ENCODE peak calls at places on chromosomes 6 and 20, in seven cellular contexts. One of them, this sample, is unnamed.

GRCh38 chr20:64233725-64234124 is 21.8 kb upstream of the PCMTD2 start:
- DNase-seq in left ventricle myocardium inferior: peak
- DNase-seq in cardiac muscle cell: no peak
- DNase-seq in choroid plexus epithelial cell: no peak
- DNase-seq in SJSA1: no peak
- DNase-seq in hepatocyte: no peak
- DNase-seq in prostate gland: no peak
- DNase-seq in this sample: no peak

GRCh38 chr20:3563548-3564177 is 92.8 kb downstream of the ATRN start:
- DNase-seq in left ventricle myocardium inferior: no peak
- DNase-seq in cardiac muscle cell: peak
- DNase-seq in choroid plexus epithelial cell: peak
- DNase-seq in SJSA1: peak
- DNase-seq in hepatocyte: peak
- DNase-seq in prostate gland: no peak
- DNase-seq in this sample: peak

GRCh38 chr6:17710331-17710730 is 3.6 kb upstream of the NUP153 start:
- DNase-seq in left ventricle myocardium inferior: no peak
- DNase-seq in cardiac muscle cell: no peak
- DNase-seq in choroid plexus epithelial cell: peak
- DNase-seq in SJSA1: peak
- DNase-seq in hepatocyte: no peak
- DNase-seq in prostate gland: no peak
- DNase-seq in this sample: no peak

GRCh38 chr20:2820084-2820895 is 4.1 kb downstream of the TMEM239 start:
- DNase-seq in left ventricle myocardium inferior: no peak
- DNase-seq in cardiac muscle cell: no peak
- DNase-seq in choroid plexus epithelial cell: peak
- DNase-seq in SJSA1: no peak
- DNase-seq in hepatocyte: peak
- DNase-seq in prostate gland: no peak
- DNase-seq in this sample: no peak

GRCh38 chr20:945841-946240 is 29.7 kb upstream of the ANGPT4 start:
- DNase-seq in left ventricle myocardium inferior: no peak
- DNase-seq in cardiac muscle cell: no peak
- DNase-seq in choroid plexus epithelial cell: no peak
- DNase-seq in SJSA1: no peak
- DNase-seq in hepatocyte: no peak
- DNase-seq in prostate gland: no peak
- DNase-seq in this sample: no peak

GRCh38 chr6:139625998-139626975 is 251.8 kb upstream of the CITED2 start:
- DNase-seq in left ventricle myocardium inferior: no peak
- DNase-seq in cardiac muscle cell: no peak
- DNase-seq in choroid plexus epithelial cell: peak
- DNase-seq in SJSA1: no peak
- DNase-seq in hepatocyte: no peak
- DNase-seq in prostate gland: no peak
- DNase-seq in this sample: no peak

GRCh38 chr6:125114248-125114858 is 39.2 kb upstream of the TPD52L1 start:
- DNase-seq in left ventricle myocardium inferior: no peak
- DNase-seq in cardiac muscle cell: peak
- DNase-seq in choroid plexus epithelial cell: peak
- DNase-seq in SJSA1: peak
- DNase-seq in hepatocyte: peak
- DNase-seq in prostate gland: peak
- DNase-seq in this sample: peak

GRCh38 chr6:44667226-44667625 is 279.7 kb downstream of the CDC5L start:
- DNase-seq in left ventricle myocardium inferior: no peak
- DNase-seq in cardiac muscle cell: no peak
- DNase-seq in choroid plexus epithelial cell: peak
- DNase-seq in SJSA1: peak
- DNase-seq in hepatocyte: no peak
- DNase-seq in prostate gland: no peak
- DNase-seq in this sample: no peak

GRCh38 chr6:8506123-8506522 is 70.8 kb upstream of the SLC35B3 start:
- DNase-seq in left ventricle myocardium inferior: no peak
- DNase-seq in cardiac muscle cell: peak
- DNase-seq in choroid plexus epithelial cell: no peak
- DNase-seq in SJSA1: no peak
- DNase-seq in hepatocyte: peak
- DNase-seq in prostate gland: no peak
- DNase-seq in this sample: no peak

GRCh38 chr20:12012241-12013222 is 94.8 kb downstream of the BTBD3 start:
- DNase-seq in left ventricle myocardium inferior: no peak
- DNase-seq in cardiac muscle cell: peak
- DNase-seq in choroid plexus epithelial cell: peak
- DNase-seq in SJSA1: peak
- DNase-seq in hepatocyte: peak
- DNase-seq in prostate gland: no peak
- DNase-seq in this sample: peak

GRCh38 chr6:32113386-32114352 is 4.5 kb upstream of the TNXB start:
- DNase-seq in left ventricle myocardium inferior: peak
- DNase-seq in cardiac muscle cell: no peak
- DNase-seq in choroid plexus epithelial cell: peak
- DNase-seq in SJSA1: peak
- DNase-seq in hepatocyte: peak
- DNase-seq in prostate gland: no peak
- DNase-seq in this sample: no peak

GRCh38 chr6:157825243-157825904 is 2.3 kb downstream of the SNX9 start:
- DNase-seq in left ventricle myocardium inferior: no peak
- DNase-seq in cardiac muscle cell: no peak
- DNase-seq in choroid plexus epithelial cell: no peak
- DNase-seq in SJSA1: no peak
- DNase-seq in hepatocyte: no peak
- DNase-seq in prostate gland: no peak
- DNase-seq in this sample: no peak

GRCh38 chr6:145801021-145801420 is 13.6 kb downstream of the FBXO30 start:
- DNase-seq in left ventricle myocardium inferior: no peak
- DNase-seq in cardiac muscle cell: no peak
- DNase-seq in choroid plexus epithelial cell: no peak
- DNase-seq in SJSA1: no peak
- DNase-seq in hepatocyte: no peak
- DNase-seq in prostate gland: no peak
- DNase-seq in this sample: no peak

GRCh38 chr6:5302220-5302946 is 41.1 kb downstream of the FARS2 start:
- DNase-seq in left ventricle myocardium inferior: no peak
- DNase-seq in cardiac muscle cell: no peak
- DNase-seq in choroid plexus epithelial cell: peak
- DNase-seq in SJSA1: no peak
- DNase-seq in hepatocyte: no peak
- DNase-seq in prostate gland: no peak
- DNase-seq in this sample: no peak

GRCh38 chr6:155418017-155418749 is 37.5 kb downstream of the NOX3 start:
- DNase-seq in left ventricle myocardium inferior: no peak
- DNase-seq in cardiac muscle cell: no peak
- DNase-seq in choroid plexus epithelial cell: peak
- DNase-seq in SJSA1: peak
- DNase-seq in hepatocyte: no peak
- DNase-seq in prostate gland: no peak
- DNase-seq in this sample: no peak

GRCh38 chr6:86619428-86619827 is 317.9 kb upstream of the HTR1E start:
- DNase-seq in left ventricle myocardium inferior: no peak
- DNase-seq in cardiac muscle cell: no peak
- DNase-seq in choroid plexus epithelial cell: no peak
- DNase-seq in SJSA1: no peak
- DNase-seq in hepatocyte: no peak
- DNase-seq in prostate gland: no peak
- DNase-seq in this sample: no peak

GRCh38 chr6:149212202-149212601 is 105.3 kb upstream of the TAB2 start:
- DNase-seq in left ventricle myocardium inferior: no peak
- DNase-seq in cardiac muscle cell: no peak
- DNase-seq in choroid plexus epithelial cell: peak
- DNase-seq in SJSA1: no peak
- DNase-seq in hepatocyte: no peak
- DNase-seq in prostate gland: no peak
- DNase-seq in this sample: no peak

GRCh38 chr6:38095054-38095453 is 275.5 kb downstream of the ZFAND3 start:
- DNase-seq in left ventricle myocardium inferior: no peak
- DNase-seq in cardiac muscle cell: no peak
- DNase-seq in choroid plexus epithelial cell: peak
- DNase-seq in SJSA1: peak
- DNase-seq in hepatocyte: no peak
- DNase-seq in prostate gland: no peak
- DNase-seq in this sample: no peak

GRCh38 chr6:69795469-69796080 is 1.2 kb downstream of the LMBRD1 start:
- DNase-seq in left ventricle myocardium inferior: no peak
- DNase-seq in cardiac muscle cell: no peak
- DNase-seq in choroid plexus epithelial cell: peak
- DNase-seq in SJSA1: no peak
- DNase-seq in hepatocyte: peak
- DNase-seq in prostate gland: no peak
- DNase-seq in this sample: no peak

GRCh38 chr20:48070961-48071645 is 285.8 kb upstream of the SULF2 start:
- DNase-seq in left ventricle myocardium inferior: no peak
- DNase-seq in cardiac muscle cell: no peak
- DNase-seq in choroid plexus epithelial cell: no peak
- DNase-seq in SJSA1: no peak
- DNase-seq in hepatocyte: no peak
- DNase-seq in prostate gland: no peak
- DNase-seq in this sample: no peak

GRCh38 chr6:73648166-73648565 is 5.6 kb downstream of the SLC17A5 start:
- DNase-seq in left ventricle myocardium inferior: no peak
- DNase-seq in cardiac muscle cell: no peak
- DNase-seq in choroid plexus epithelial cell: peak
- DNase-seq in SJSA1: no peak
- DNase-seq in hepatocyte: no peak
- DNase-seq in prostate gland: no peak
- DNase-seq in this sample: no peak

GRCh38 chr20:34948030-34948429 is 7.6 kb downstream of the GSS start:
- DNase-seq in left ventricle myocardium inferior: no peak
- DNase-seq in cardiac muscle cell: no peak
- DNase-seq in choroid plexus epithelial cell: peak
- DNase-seq in SJSA1: no peak
- DNase-seq in hepatocyte: no peak
- DNase-seq in prostate gland: no peak
- DNase-seq in this sample: no peak

GRCh38 chr6:19515939-19516338 is 321.2 kb upstream of the ID4 start:
- DNase-seq in left ventricle myocardium inferior: no peak
- DNase-seq in cardiac muscle cell: no peak
- DNase-seq in choroid plexus epithelial cell: no peak
- DNase-seq in SJSA1: no peak
- DNase-seq in hepatocyte: no peak
- DNase-seq in prostate gland: no peak
- DNase-seq in this sample: no peak

GRCh38 chr20:62554898-62555641 is 79.3 kb upstream of the GATA5 start:
- DNase-seq in left ventricle myocardium inferior: no peak
- DNase-seq in cardiac muscle cell: no peak
- DNase-seq in choroid plexus epithelial cell: no peak
- DNase-seq in SJSA1: no peak
- DNase-seq in hepatocyte: no peak
- DNase-seq in prostate gland: no peak
- DNase-seq in this sample: no peak
- H3K4me3 ChIP-seq in left ventricle myocardium inferior: peak
- H3K4me3 ChIP-seq in cardiac muscle cell: no peak
- H3K4me3 ChIP-seq in choroid plexus epithelial cell: no peak
- H3K4me3 ChIP-seq in SJSA1: no peak
- H3K4me3 ChIP-seq in hepatocyte: no peak
- H3K4me3 ChIP-seq in prostate gland: no peak
- H3K4me3 ChIP-seq in this sample: no peak

GRCh38 chr6:35213161-35213823 is 464 bp upstream of the SCUBE3 start:
- DNase-seq in left ventricle myocardium inferior: no peak
- DNase-seq in cardiac muscle cell: peak
- DNase-seq in choroid plexus epithelial cell: no peak
- DNase-seq in SJSA1: no peak
- DNase-seq in hepatocyte: peak
- DNase-seq in prostate gland: no peak
- DNase-seq in this sample: no peak
- H3K4me3 ChIP-seq in left ventricle myocardium inferior: peak
- H3K4me3 ChIP-seq in cardiac muscle cell: peak
- H3K4me3 ChIP-seq in choroid plexus epithelial cell: peak
- H3K4me3 ChIP-seq in SJSA1: peak
- H3K4me3 ChIP-seq in hepatocyte: peak
- H3K4me3 ChIP-seq in prostate gland: peak
- H3K4me3 ChIP-seq in this sample: no peak

GRCh38 chr6:100462990-100463684 is 1.6 kb downstream of the SIM1 start:
- DNase-seq in left ventricle myocardium inferior: no peak
- DNase-seq in cardiac muscle cell: no peak
- DNase-seq in choroid plexus epithelial cell: no peak
- DNase-seq in SJSA1: no peak
- DNase-seq in hepatocyte: no peak
- DNase-seq in prostate gland: no peak
- DNase-seq in this sample: no peak

GRCh38 chr6:100464162-100464851 is 414 bp downstream of the SIM1 start:
- DNase-seq in left ventricle myocardium inferior: no peak
- DNase-seq in cardiac muscle cell: peak
- DNase-seq in choroid plexus epithelial cell: no peak
- DNase-seq in SJSA1: no peak
- DNase-seq in hepatocyte: no peak
- DNase-seq in prostate gland: no peak
- DNase-seq in this sample: no peak

GRCh38 chr6:100464910-100465700 is at the start of gene SIM1:
- DNase-seq in left ventricle myocardium inferior: peak
- DNase-seq in cardiac muscle cell: peak
- DNase-seq in choroid plexus epithelial cell: peak
- DNase-seq in SJSA1: peak
- DNase-seq in hepatocyte: peak
- DNase-seq in prostate gland: no peak
- DNase-seq in this sample: no peak

GRCh38 chr6:100462396-100462795 is 2.3 kb downstream of the SIM1 start:
- DNase-seq in left ventricle myocardium inferior: no peak
- DNase-seq in cardiac muscle cell: no peak
- DNase-seq in choroid plexus epithelial cell: no peak
- DNase-seq in SJSA1: no peak
- DNase-seq in hepatocyte: no peak
- DNase-seq in prostate gland: no peak
- DNase-seq in this sample: no peak

GRCh38 chr6:100463685-100464161 is 998 bp downstream of the SIM1 start:
- DNase-seq in left ventricle myocardium inferior: no peak
- DNase-seq in cardiac muscle cell: no peak
- DNase-seq in choroid plexus epithelial cell: no peak
- DNase-seq in SJSA1: no peak
- DNase-seq in hepatocyte: no peak
- DNase-seq in prostate gland: no peak
- DNase-seq in this sample: no peak
- H3K4me3 ChIP-seq in left ventricle myocardium inferior: no peak
- H3K4me3 ChIP-seq in cardiac muscle cell: no peak
- H3K4me3 ChIP-seq in choroid plexus epithelial cell: no peak
- H3K4me3 ChIP-seq in SJSA1: no peak
- H3K4me3 ChIP-seq in hepatocyte: no peak
- H3K4me3 ChIP-seq in prostate gland: no peak
- H3K4me3 ChIP-seq in this sample: no peak

GRCh38 chr20:58895099-58895795 is 42.7 kb downstream of the GNAS start:
- DNase-seq in left ventricle myocardium inferior: no peak
- DNase-seq in cardiac muscle cell: no peak
- DNase-seq in choroid plexus epithelial cell: no peak
- DNase-seq in SJSA1: no peak
- DNase-seq in hepatocyte: no peak
- DNase-seq in prostate gland: no peak
- DNase-seq in this sample: no peak
- H3K4me3 ChIP-seq in left ventricle myocardium inferior: peak
- H3K4me3 ChIP-seq in cardiac muscle cell: no peak
- H3K4me3 ChIP-seq in choroid plexus epithelial cell: peak
- H3K4me3 ChIP-seq in SJSA1: peak
- H3K4me3 ChIP-seq in hepatocyte: no peak
- H3K4me3 ChIP-seq in prostate gland: no peak
- H3K4me3 ChIP-seq in this sample: no peak

This sample was measured in Jurkat, Clone E6-1.